ENCODE peak calls at places on chromosomes 11 and 22, in seven cellular contexts. H is BE2C; S is CD4-positive, alpha-beta T cell; T is cardiac fibroblast; W is coronary artery; R is heart left ventricle; I is astrocyte of the spinal cord. E is an unnamed sample.
A peak's percentile ranks its signal among the peaks of the same experiment; 100 is the strongest.

GRCh38 chr22:42925598-42925997 is 68.5 kb upstream of the ARFGAP3 start:
- DNase-seq in H (no peak), S (no peak), T (no peak), W (no peak), R (no peak), I (no peak), E (no peak)

GRCh38 chr22:47299879-47300697 is 537.6 kb downstream of the TBC1D22A start:
- DNase-seq in H (no peak), S (no peak), T (no peak), W (peak; percentile 59), R (no peak), I (no peak), E (no peak)

GRCh38 chr11:17479284-17480214 is 2.9 kb upstream of the ABCC8 start:
- DNase-seq in H (peak; percentile 58), S (no peak), T (peak; percentile 15), W (no peak), R (no peak), I (peak; percentile 10), E (no peak)

GRCh38 chr11:111910637-111911562 is 670 bp downstream of the CRYAB start:
- DNase-seq in H (no peak), S (no peak), T (no peak), W (no peak), R (peak; percentile 62), I (no peak), E (no peak)

GRCh38 chr11:41921991-41922390 is 462.5 kb upstream of the LRRC4C start:
- DNase-seq in H (no peak), S (no peak), T (no peak), W (no peak), R (no peak), I (no peak), E (no peak)

GRCh38 chr22:31692186-31692886 is 30.3 kb upstream of the PISD start:
- DNase-seq in H (no peak), S (no peak), T (peak; percentile 64), W (no peak), R (no peak), I (peak; percentile 50), E (no peak)

GRCh38 chr11:20015101-20015500 is 145.2 kb downstream of the DBX1 start:
- DNase-seq in H (no peak), S (no peak), T (no peak), W (no peak), R (no peak), I (no peak), E (no peak)

GRCh38 chr11:1873048-1873812 is 18.5 kb downstream of the PRR33 start:
- DNase-seq in H (no peak), S (no peak), T (peak; percentile 52), W (no peak), R (peak; percentile 41), I (peak; percentile 57), E (no peak)

GRCh38 chr11:17544181-17544622 is at the start of gene USH1C:
- DNase-seq in H (no peak), S (no peak), T (no peak), W (no peak), R (peak; percentile 33), I (no peak), E (no peak)

GRCh38 chr22:29951675-29952413 is 68.9 kb downstream of the MTMR3 start:
- DNase-seq in H (no peak), S (no peak), T (no peak), W (no peak), R (no peak), I (no peak), E (no peak)